ENCODE peak calls at places on chromosomes 11 and 22, in ten cellular contexts. A is activated T-helper 1 cell treated with anti-CD3 and anti-CD28 coated beads, Interleukin-12 subunit alpha, Interleukin-12 subunit beta, Interleukin-2, Interleukin-4 antibody, amounts not matched to agents 30 ng/mL and 10 ng/mL and 1 ng/mL, durations not matched to agents 14 hours and 24 hours and 36 hours; B is SJSA1; Z is heart right ventricle; O is NCI-H2081; G is memory B cell; H is stimulated activated CD8-positive, alpha-beta memory T cell treated with anti-CD3 and anti-CD28 coated beads, Interleukin-15, amount 100 ng/mL, for 1 hour; T is H4; M is neural crest cell; C is activated CD4-positive, alpha-beta T cell treated with anti-CD3 and anti-CD28 coated beads, Interleukin-2, amount 10 ng/mL, durations not matched to agents 7 days and 5 days. V is an unnamed sample.

GRCh38 chr11:30468881-30469280 is 117.3 kb downstream of the MPPED2 start:
- DNase-seq in A (no peak), B (no peak), Z (no peak), O (no peak), G (no peak), H (no peak), T (no peak), M (no peak), C (no peak), V (no peak)

GRCh38 chr11:11672764-11673163 is 51.0 kb upstream of the GALNT18 start:
- DNase-seq in A (no peak), B (no peak), Z (no peak), O (no peak), G (no peak), H (no peak), T (no peak), M (no peak), C (no peak), V (no peak)

GRCh38 chr11:47552086-47552580 is 799 bp downstream of the CELF1 start:
- DNase-seq in A (peak), B (no peak), Z (peak), O (peak), G (no peak), H (no peak), T (no peak), M (peak), C (peak), V (peak)

GRCh38 chr11:74842967-74843366 is 94.3 kb downstream of the RNF169 start:
- DNase-seq in A (no peak), B (no peak), Z (no peak), O (no peak), G (no peak), H (no peak), T (no peak), M (no peak), C (no peak), V (no peak)

GRCh38 chr22:37442537-37442936 is 15.3 kb upstream of the ELFN2 start:
- DNase-seq in A (no peak), B (no peak), Z (no peak), O (no peak), G (no peak), H (no peak), T (peak), M (no peak), C (no peak), V (no peak)

GRCh38 chr11:96424693-96425092 is 34.9 kb downstream of the JRKL start:
- DNase-seq in A (no peak), B (peak), Z (no peak), O (no peak), G (no peak), H (no peak), T (no peak), M (no peak), C (no peak), V (no peak)

GRCh38 chr11:3981084-3981633 is 113.4 kb upstream of the RRM1 start:
- DNase-seq in A (no peak), B (no peak), Z (no peak), O (no peak), G (no peak), H (no peak), T (no peak), M (no peak), C (no peak), V (no peak)

GRCh38 chr11:40295466-40295865 is 1164.0 kb downstream of the LRRC4C start:
- DNase-seq in A (no peak), B (no peak), Z (no peak), O (no peak), G (no peak), H (no peak), T (no peak), M (no peak), C (no peak), V (no peak)

GRCh38 chr11:57475671-57476222 is 15.4 kb downstream of the RTN4RL2 start:
- DNase-seq in A (no peak), B (no peak), Z (no peak), O (no peak), G (no peak), H (no peak), T (no peak), M (no peak), C (no peak), V (no peak)